ENCODE peak calls at places on chromosomes 4 and X, in four cellular contexts. G is right cardiac atrium, F is fibroblast of pulmonary artery, I is SJSA1. W is an unnamed sample.

GRCh38 chr4:70833701-70834100 is 6.0 kb downstream of the GRSF1 start:
- DNase-seq in G (no peak), I (no peak), F (no peak), W (no peak)

GRCh38 chr4:152229782-152230289 is 306.1 kb downstream of the FBXW7 start:
- DNase-seq in I (no peak), G (no peak), F (no peak), W (peak)

GRCh38 chr4:3184725-3185124 is 64.2 kb upstream of the MSANTD1 start:
- DNase-seq in I (no peak), F (no peak), G (no peak), W (no peak)

GRCh38 chr4:118734491-118735205 is 49.5 kb downstream of the METTL14 start:
- DNase-seq in F (no peak), I (no peak), G (no peak), W (no peak)

GRCh38 chr4:179196511-179196910 is 1754.3 kb upstream of the AGA start:
- DNase-seq in F (peak), I (no peak), G (no peak), W (no peak)

GRCh38 chr4:100428051-100428450 is 89.8 kb downstream of the EMCN start:
- DNase-seq in F (peak), I (no peak), G (no peak), W (peak)

GRCh38 chr4:33625762-33626161 is 2618.6 kb downstream of the ARAP2 start:
- DNase-seq in G (no peak), F (peak), I (no peak), W (no peak)

GRCh38 chr4:138444260-138444659 is 202.1 kb upstream of the SLC7A11 start:
- DNase-seq in I (no peak), F (no peak), G (no peak), W (no peak)

GRCh38 chrX:12434493-12434892 is 296.2 kb downstream of the FRMPD4 start:
- DNase-seq in I (no peak), G (no peak), F (no peak), W (no peak)

GRCh38 chr4:122562436-122562835 is 58.4 kb downstream of the IL21 start:
- DNase-seq in F (no peak), I (no peak), G (no peak), W (no peak)

GRCh38 chr4:139171878-139172691 is 4.9 kb downstream of the ELF2 start:
- DNase-seq in I (no peak), F (peak), G (no peak), W (peak)

GRCh38 chr4:11427201-11427996 is 1.3 kb downstream of the HS3ST1 start:
- DNase-seq in G (peak), I (no peak), F (no peak), W (no peak)

GRCh38 chr4:177789610-177790009 is 347.4 kb upstream of the AGA start:
- DNase-seq in F (no peak), G (no peak), I (no peak), W (no peak)

GRCh38 chr4:169398294-169398693 is 127.5 kb upstream of the SH3RF1 start:
- DNase-seq in I (no peak), G (no peak), F (peak), W (peak)

GRCh38 chrX:39869846-39870601 is 227.7 kb downstream of the BCOR start:
- DNase-seq in I (peak), F (peak), G (no peak), W (no peak)

GRCh38 chr4:72366601-72367000 is 202.4 kb downstream of the ADAMTS3 start:
- DNase-seq in F (no peak), I (no peak), G (no peak), W (peak)

GRCh38 chrX:65871671-65872311 is 168.1 kb downstream of the VSIG4 start:
- DNase-seq in F (peak), G (no peak), I (peak), W (peak)

GRCh38 chrX:26918633-26919032 is 544.5 kb downstream of the PPP4R3C start:
- DNase-seq in I (no peak), G (no peak), F (peak), W (peak)

GRCh38 chr4:108345862-108346530 is 177.3 kb upstream of the LEF1 start:
- DNase-seq in F (no peak), I (no peak), G (no peak), W (no peak)

GRCh38 chr4:7124643-7125442 is 57.0 kb upstream of the GRPEL1 start:
- DNase-seq in I (no peak), F (peak), G (no peak), W (no peak)

GRCh38 chr4:37988670-37989069 is 28.5 kb downstream of the PTTG2 start:
- DNase-seq in G (no peak), F (no peak), I (no peak), W (no peak)

GRCh38 chr4:55635760-55636621 is at the start of gene NMU:
- DNase-seq in F (peak), I (peak), G (peak), W (no peak)

GRCh38 chr4:23999714-24000113 is 109.9 kb upstream of the PPARGC1A start:
- DNase-seq in G (no peak), I (no peak), F (no peak), W (no peak)

GRCh38 chr4:83810428-83810827 is 274.5 kb downstream of the GPAT3 start:
- DNase-seq in F (no peak), G (no peak), I (no peak), W (no peak)

GRCh38 chrX:24485976-24486680 is 21.0 kb downstream of the PDK3 start:
- DNase-seq in I (no peak), F (no peak), G (no peak), W (no peak)

GRCh38 chrX:133045986-133046385 is 50.9 kb downstream of the USP26 start:
- DNase-seq in G (no peak), I (no peak), F (no peak), W (peak)

GRCh38 chr4:89939994-89940393 is 45.3 kb downstream of the MMRN1 start:
- DNase-seq in I (no peak), F (peak), G (no peak), W (no peak)

GRCh38 chr4:3106339-3107186 is 32.1 kb downstream of the HTT start:
- DNase-seq in F (peak), G (peak), I (peak), W (peak)

GRCh38 chr4:74316397-74316796 is 8.1 kb downstream of the EPGN start:
- DNase-seq in G (no peak), I (no peak), F (peak), W (no peak)

GRCh38 chrX:140123446-140123845 is 158.1 kb upstream of the CXorf66 start:
- DNase-seq in I (no peak), G (no peak), F (peak), W (peak)

GRCh38 chrX:118730500-118731247 is 3.3 kb downstream of the IL13RA1 start:
- DNase-seq in F (peak), G (no peak), I (no peak), W (no peak)

GRCh38 chrX:121987163-121987562 is 939.8 kb downstream of the GLUD2 start:
- DNase-seq in G (no peak), I (no peak), F (peak), W (peak)

GRCh38 chr4:26263165-26263564 is 57.6 kb upstream of the RBPJ start:
- DNase-seq in G (no peak), I (no peak), F (no peak), W (peak)

GRCh38 chr4:118307619-118308018 is 45.2 kb downstream of the PRSS12 start:
- DNase-seq in I (no peak), G (no peak), F (no peak), W (no peak)

GRCh38 chr4:107691378-107691777 is 28.7 kb downstream of the PAPSS1 start:
- DNase-seq in F (no peak), G (no peak), I (no peak), W (no peak)

GRCh38 chr4:38872620-38873019 is 5.0 kb downstream of the FAM114A1 start:
- DNase-seq in G (no peak), F (no peak), I (peak), W (no peak)

GRCh38 chr4:52199574-52200338 is 148.7 kb downstream of the SPATA18 start:
- DNase-seq in I (no peak), F (peak), G (no peak), W (peak)

GRCh38 chr4:76305033-76305687 is 1.4 kb upstream of the STBD1 start:
- DNase-seq in F (no peak), I (no peak), G (no peak), W (no peak)
- H3K4me3 ChIP-seq in F (peak), I (peak), G (peak), W (no peak)

GRCh38 chr4:112771-113170 is 11.5 kb upstream of the ZNF718 start:
- DNase-seq in I (no peak), G (no peak), F (no peak), W (no peak)

GRCh38 chr4:113732-114131 is 10.6 kb upstream of the ZNF718 start:
- DNase-seq in G (no peak), I (no peak), F (no peak), W (no peak)

GRCh38 chr4:107083-107443 is 17.2 kb upstream of the ZNF718 start:
- DNase-seq in I (no peak), F (no peak), G (no peak), W (no peak)

DNA sequence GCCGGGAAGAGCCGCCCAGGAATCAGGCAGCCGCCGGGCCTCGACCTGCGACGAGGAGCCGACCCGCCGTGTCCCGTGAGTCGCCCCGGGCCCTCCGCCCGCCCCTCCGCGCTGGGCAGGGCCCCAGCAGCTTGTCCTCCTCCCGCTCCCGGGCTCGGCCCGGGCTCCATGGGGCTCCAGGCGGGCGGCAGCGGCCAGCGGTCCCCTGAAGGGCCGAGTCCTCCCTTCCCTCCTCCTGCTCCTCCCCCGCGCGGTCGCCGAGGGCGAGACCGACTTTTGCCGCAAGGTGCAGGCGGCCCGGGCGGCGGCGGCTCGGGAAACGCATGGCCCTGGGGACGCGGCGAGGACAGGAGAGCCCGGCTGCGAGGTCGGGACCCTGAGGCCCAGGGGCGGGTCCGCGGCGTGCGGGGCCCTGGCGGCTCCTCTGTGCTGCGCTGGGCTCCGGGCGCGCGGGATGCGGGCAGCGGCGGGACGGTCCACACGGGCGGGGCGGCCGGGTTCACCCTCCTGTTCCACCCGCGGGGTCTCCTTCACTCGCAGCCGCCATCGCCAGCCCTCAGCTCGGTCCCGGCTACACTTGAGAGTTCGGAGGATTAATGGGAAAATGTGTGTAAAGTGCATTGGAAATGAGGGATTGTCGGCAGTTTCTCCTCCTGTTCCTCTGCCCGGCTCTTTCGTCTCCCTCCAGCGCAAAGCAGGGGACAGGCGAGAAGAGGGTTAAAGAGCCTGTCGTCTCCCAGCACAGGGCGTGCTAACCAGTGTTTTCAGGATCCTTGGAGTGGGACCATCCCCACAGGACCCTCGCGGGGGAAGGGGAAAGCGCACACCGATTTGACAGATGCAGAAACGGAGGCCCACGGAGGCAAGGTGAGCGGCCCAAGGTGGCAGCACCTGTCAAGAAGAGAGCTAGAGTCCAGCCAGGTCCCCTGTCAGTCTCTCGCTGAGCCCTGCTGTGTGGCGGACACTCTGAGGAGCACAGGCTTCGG is 16.6 kb upstream of the ZNF718 start:
- DNase-seq in F (no peak), G (peak), I (no peak), W (no peak)
- H3K4me3 ChIP-seq in F (no peak), G (peak), I (no peak), W (no peak)

GRCh38 chr4:8198906-8199593 is at the start of gene SH3TC1:
- DNase-seq in I (peak), F (peak), G (peak), W (peak)
- H3K4me3 ChIP-seq in I (peak), F (peak), G (peak), W (no peak)

DNA sequence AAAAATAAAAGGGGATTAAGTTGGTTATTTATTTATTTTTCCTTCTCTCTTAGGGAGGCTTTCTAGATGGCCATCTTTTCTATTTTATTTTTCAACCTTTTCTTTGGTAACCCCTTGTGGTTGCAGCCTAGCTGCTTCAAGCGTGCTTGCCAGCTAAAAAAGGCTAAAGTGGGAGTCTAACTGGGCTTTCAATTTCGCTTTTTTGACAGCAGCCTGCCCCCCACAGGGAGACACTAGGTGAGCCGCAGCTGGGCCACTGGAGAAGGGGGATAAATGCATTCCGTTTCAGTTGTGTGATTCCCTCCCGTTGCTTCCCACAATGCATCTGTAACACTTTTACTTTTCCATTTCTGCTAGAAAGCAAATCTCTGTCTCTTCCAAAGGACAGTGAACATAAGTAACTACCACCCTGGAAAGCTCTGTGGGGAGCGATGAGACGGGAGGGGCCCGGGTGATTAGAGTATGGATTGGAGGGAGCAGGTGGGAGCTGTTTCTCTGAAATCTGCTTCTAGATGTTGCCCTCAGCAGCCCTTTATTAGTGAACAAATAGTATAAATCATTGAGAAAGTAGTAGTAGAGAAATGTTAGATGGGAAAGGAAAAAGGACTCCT is 86.2 kb upstream of the RAPGEF2 start:
- DNase-seq in I (no peak), G (no peak), F (peak), W (peak)
- H3K4me3 ChIP-seq in I (no peak), G (no peak), F (no peak), W (no peak)

GRCh38 chr4:1855334-1856070 is 454 bp downstream of the LETM1 start:
- DNase-seq in I (no peak), F (no peak), G (peak), W (no peak)

GRCh38 chr4:1857931-1858330 is 2.0 kb upstream of the LETM1 start:
- DNase-seq in G (no peak), F (no peak), I (no peak), W (no peak)

GRCh38 chr4:1854752-1855151 is 1.2 kb downstream of the LETM1 start:
- DNase-seq in F (no peak), G (no peak), I (no peak), W (no peak)

GRCh38 chr4:1856920-1857699 is 1.2 kb upstream of the LETM1 start:
- DNase-seq in I (no peak), G (peak), F (no peak), W (no peak)

DNA sequence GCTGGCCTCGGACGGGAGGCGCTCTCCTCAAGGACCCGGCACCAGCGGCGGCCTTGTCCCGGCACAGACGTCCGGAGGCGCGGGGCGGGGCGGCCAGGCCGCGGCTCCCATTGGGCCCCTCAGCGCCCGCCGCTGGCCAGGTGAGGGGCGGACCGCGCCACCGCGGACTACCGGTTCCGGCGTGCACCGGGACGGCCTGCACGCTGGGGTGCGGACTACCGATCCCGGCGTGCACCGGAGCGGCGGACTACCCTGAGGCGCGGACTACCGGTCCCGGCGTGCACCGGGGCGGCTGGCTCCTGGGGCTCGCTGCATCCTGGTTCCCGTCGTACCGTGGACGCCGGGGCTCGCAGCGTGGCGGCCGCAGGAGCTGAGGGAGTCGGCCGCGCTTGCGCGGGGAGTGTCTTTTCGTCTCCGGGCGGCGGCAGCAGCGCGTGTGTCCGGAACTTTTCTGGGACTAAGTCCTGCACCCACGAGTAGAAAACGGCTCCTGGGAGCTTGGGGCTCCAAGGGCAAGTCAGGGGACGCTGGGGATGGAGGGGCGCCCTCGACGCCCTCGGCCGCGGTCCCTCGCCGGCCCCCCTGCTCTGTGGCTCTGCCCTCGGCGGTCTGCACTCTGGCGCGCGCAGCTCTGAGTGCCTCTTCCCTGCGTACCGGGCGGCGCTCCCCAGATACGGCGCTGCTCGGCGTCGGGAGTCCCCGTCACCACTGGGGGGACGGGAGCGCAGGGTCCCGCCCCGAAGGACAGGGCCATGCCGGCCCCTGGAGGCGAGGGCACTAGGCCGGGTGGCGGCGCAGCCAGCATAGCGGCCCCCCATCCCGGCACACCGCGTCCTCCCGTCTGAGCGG is at the start of gene LETM1:
- DNase-seq in G (peak), I (peak), F (peak), W (peak)
- H3K4me3 ChIP-seq in G (peak), I (peak), F (peak), W (peak)

GRCh38 chrX:100376581-100376980 is 33.5 kb downstream of the PCDH19 start:
- DNase-seq in G (no peak), F (peak), I (no peak), W (no peak)

GRCh38 chrX:100368167-100368566 is 41.9 kb downstream of the PCDH19 start:
- DNase-seq in F (peak), I (no peak), G (no peak), W (peak)

DNA sequence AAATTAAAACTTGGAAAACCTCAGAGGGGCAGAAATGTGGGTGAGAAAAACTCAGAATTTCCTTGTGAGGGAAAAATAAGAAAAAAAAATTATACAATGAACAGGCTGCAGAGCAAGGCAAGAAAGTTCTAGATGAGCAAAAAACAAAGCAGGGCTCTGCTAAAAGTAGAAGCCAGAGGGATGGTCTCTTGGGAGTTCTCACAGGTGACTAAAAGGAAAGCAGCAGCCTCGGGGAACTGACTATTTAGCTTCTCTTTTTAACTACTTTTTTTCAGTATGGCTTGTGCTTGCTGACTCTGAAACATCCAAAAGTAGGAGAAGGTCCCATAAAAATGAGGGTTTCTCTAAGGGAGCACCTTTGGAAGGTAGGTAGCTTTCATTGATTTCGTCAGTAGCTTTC is 36.4 kb downstream of the PCDH19 start:
- DNase-seq in G (no peak), I (no peak), F (no peak), W (no peak)
- H3K4me3 ChIP-seq in G (no peak), I (no peak), F (no peak), W (no peak)

W was measured in A673.